ENCODE peak calls at places on chromosomes 11 and 22, in seven cellular contexts. I is fibroblast of villous mesenchyme, U is AG04450, Y is AG10803, M is H9, H is pancreas, R is GM13976. G is an unnamed sample.

GRCh38 chr11:6336293-6336692 is 16.0 kb upstream of the CAVIN3 start:
- DNase-seq in I (no peak), U (no peak), Y (no peak), M (no peak), H (no peak), R (no peak), G (no peak)

GRCh38 chr11:43919852-43920597 is 22.4 kb upstream of the C11orf96 start:
- DNase-seq in I (peak), U (peak), Y (no peak), M (no peak), H (no peak), R (no peak), G (no peak)

GRCh38 chr11:132054822-132055221 is 684.4 kb downstream of the NTM start:
- DNase-seq in I (peak), U (peak), Y (peak), M (no peak), H (no peak), R (no peak), G (peak)

GRCh38 chr11:117871784-117872183 is 4.7 kb downstream of the FXYD6 start:
- DNase-seq in I (no peak), U (no peak), Y (no peak), M (no peak), H (no peak), R (no peak), G (no peak)

GRCh38 chr11:113201055-113201818 is 113.1 kb upstream of the TTC12 start:
- DNase-seq in I (no peak), U (no peak), Y (no peak), M (peak), H (no peak), R (no peak), G (no peak)

GRCh38 chr11:60657880-60658279 is 41.5 kb upstream of the MS4A8 start:
- DNase-seq in I (no peak), U (no peak), Y (no peak), M (no peak), H (peak), R (no peak), G (no peak)

GRCh38 chr11:97888641-97889040 is 1132.1 kb upstream of the CNTN5 start:
- DNase-seq in I (no peak), U (no peak), Y (no peak), M (no peak), H (no peak), R (no peak), G (no peak)

GRCh38 chr11:13183094-13183825 is 94.3 kb upstream of the BMAL1 start:
- DNase-seq in I (peak), U (no peak), Y (peak), M (no peak), H (no peak), R (peak), G (peak)

GRCh38 chr11:44535201-44535980 is 30.1 kb upstream of the CD82 start:
- DNase-seq in I (no peak), U (no peak), Y (no peak), M (no peak), H (no peak), R (no peak), G (no peak)

GRCh38 chr11:49208006-49208721 is at the start of gene FOLH1:
- DNase-seq in I (no peak), U (no peak), Y (peak), M (peak), H (no peak), R (peak), G (no peak)

GRCh38 chr11:104372111-104372510 is 208.2 kb upstream of the PDGFD start:
- DNase-seq in I (no peak), U (no peak), Y (peak), M (no peak), H (no peak), R (no peak), G (no peak)

GRCh38 chr11:2392241-2392959 is 8.2 kb upstream of the TSSC4 start:
- DNase-seq in I (no peak), U (no peak), Y (no peak), M (no peak), H (peak), R (no peak), G (no peak)

GRCh38 chr11:82734120-82734479 is 436 bp upstream of the FAM181B start:
- DNase-seq in I (no peak), U (no peak), Y (no peak), M (no peak), H (no peak), R (no peak), G (no peak)

GRCh38 chr22:19177164-19178064 is 1.1 kb downstream of the SLC25A1 start:
- DNase-seq in I (no peak), U (no peak), Y (no peak), M (no peak), H (peak), R (no peak), G (no peak)

GRCh38 chr22:48639896-48640732 is 1187.6 kb downstream of the BRD1 start:
- DNase-seq in I (no peak), U (no peak), Y (no peak), M (no peak), H (peak), R (no peak), G (no peak)

GRCh38 chr11:113313601-113314000 is 782 bp upstream of the TTC12 start:
- DNase-seq in I (no peak), U (no peak), Y (no peak), M (no peak), H (no peak), R (no peak), G (no peak)

GRCh38 chr22:19800761-19801244 is 40.2 kb downstream of the TBX1 start:
- DNase-seq in I (peak), U (no peak), Y (peak), M (peak), H (no peak), R (no peak), G (peak)

GRCh38 chr11:117002639-117003305 is 95.5 kb downstream of the SIK3 start:
- DNase-seq in I (no peak), U (no peak), Y (no peak), M (no peak), H (no peak), R (no peak), G (no peak)

GRCh38 chr22:50308597-50308935 is 1.1 kb upstream of the PLXNB2 start:
- DNase-seq in I (peak), U (no peak), Y (peak), M (peak), H (peak), R (no peak), G (peak)

GRCh38 chr22:29218758-29219408 is 13.2 kb downstream of the EMID1 start:
- DNase-seq in I (no peak), U (no peak), Y (no peak), M (peak), H (no peak), R (no peak), G (no peak)

GRCh38 chr22:50299724-50300619 is 7.5 kb downstream of the PLXNB2 start:
- DNase-seq in I (no peak), U (no peak), Y (no peak), M (peak), H (peak), R (no peak), G (no peak)

GRCh38 chr22:29951675-29952413 is 68.9 kb downstream of the MTMR3 start:
- DNase-seq in I (no peak), U (no peak), Y (peak), M (no peak), H (no peak), R (no peak), G (no peak)

GRCh38 chr11:135036488-135037297 is 624.7 kb upstream of the B3GAT1 start:
- DNase-seq in I (no peak), U (no peak), Y (no peak), M (no peak), H (no peak), R (no peak), G (no peak)

GRCh38 chr11:130103296-130103814 is 33.7 kb downstream of the APLP2 start:
- DNase-seq in I (peak), U (peak), Y (peak), M (no peak), H (no peak), R (no peak), G (peak)

GRCh38 chr11:980438-981365 is 55.0 kb downstream of the AP2A2 start:
- DNase-seq in I (no peak), U (no peak), Y (peak), M (no peak), H (no peak), R (no peak), G (no peak)

GRCh38 chr11:66126808-66127555 is 56.9 kb downstream of the PACS1 start:
- DNase-seq in I (peak), U (no peak), Y (peak), M (peak), H (no peak), R (peak), G (peak)

GRCh38 chr11:23201936-23202522 is 341.8 kb upstream of the CCDC179 start:
- DNase-seq in I (no peak), U (no peak), Y (no peak), M (no peak), H (no peak), R (no peak), G (no peak)

GRCh38 chr11:73978576-73979086 is 4.0 kb downstream of the UCP2 start:
- DNase-seq in I (no peak), U (no peak), Y (peak), M (no peak), H (no peak), R (no peak), G (peak)

GRCh38 chr11:221998-222789 is 13.9 kb downstream of the SIRT3 start:
- DNase-seq in I (no peak), U (no peak), Y (no peak), M (no peak), H (no peak), R (peak), G (no peak)

GRCh38 chr22:20951932-20952380 is 15.1 kb upstream of the AIFM3 start:
- DNase-seq in I (no peak), U (no peak), Y (no peak), M (no peak), H (no peak), R (no peak), G (no peak)

GRCh38 chr11:47166368-47166767 is 10.3 kb downstream of the ARFGAP2 start:
- DNase-seq in I (no peak), U (no peak), Y (no peak), M (no peak), H (no peak), R (no peak), G (no peak)

GRCh38 chr11:119134389-119134978 is 13.1 kb downstream of the HINFP start:
- DNase-seq in I (no peak), U (no peak), Y (no peak), M (no peak), H (peak), R (no peak), G (no peak)

GRCh38 chr22:43867839-43868652 is 5.7 kb upstream of the SULT4A1 start:
- DNase-seq in I (peak), U (peak), Y (peak), M (peak), H (no peak), R (no peak), G (peak)

GRCh38 chr11:117226388-117227385 is 5.2 kb downstream of the PCSK7 start:
- DNase-seq in I (peak), U (no peak), Y (peak), M (peak), H (peak), R (peak), G (peak)

GRCh38 chr11:112321521-112322172 is 61.0 kb upstream of the PLET1 start:
- DNase-seq in I (peak), U (peak), Y (peak), M (peak), H (peak), R (no peak), G (peak)

GRCh38 chr22:27602390-27602789 is 199.2 kb downstream of the MN1 start:
- DNase-seq in I (no peak), U (no peak), Y (no peak), M (peak), H (no peak), R (no peak), G (no peak)

GRCh38 chr22:32850157-32850556 is 48.7 kb downstream of the TIMP3 start:
- DNase-seq in I (peak), U (no peak), Y (no peak), M (no peak), H (no peak), R (no peak), G (no peak)

GRCh38 chr22:46681010-46681409 is 57.0 kb downstream of the CERK start:
- DNase-seq in I (no peak), U (no peak), Y (no peak), M (no peak), H (no peak), R (peak), G (no peak)
- TF ChIP-seq CTCF in I (peak), U (peak), Y (no peak), M (no peak), H (peak), R (peak), G (peak)

DNA sequence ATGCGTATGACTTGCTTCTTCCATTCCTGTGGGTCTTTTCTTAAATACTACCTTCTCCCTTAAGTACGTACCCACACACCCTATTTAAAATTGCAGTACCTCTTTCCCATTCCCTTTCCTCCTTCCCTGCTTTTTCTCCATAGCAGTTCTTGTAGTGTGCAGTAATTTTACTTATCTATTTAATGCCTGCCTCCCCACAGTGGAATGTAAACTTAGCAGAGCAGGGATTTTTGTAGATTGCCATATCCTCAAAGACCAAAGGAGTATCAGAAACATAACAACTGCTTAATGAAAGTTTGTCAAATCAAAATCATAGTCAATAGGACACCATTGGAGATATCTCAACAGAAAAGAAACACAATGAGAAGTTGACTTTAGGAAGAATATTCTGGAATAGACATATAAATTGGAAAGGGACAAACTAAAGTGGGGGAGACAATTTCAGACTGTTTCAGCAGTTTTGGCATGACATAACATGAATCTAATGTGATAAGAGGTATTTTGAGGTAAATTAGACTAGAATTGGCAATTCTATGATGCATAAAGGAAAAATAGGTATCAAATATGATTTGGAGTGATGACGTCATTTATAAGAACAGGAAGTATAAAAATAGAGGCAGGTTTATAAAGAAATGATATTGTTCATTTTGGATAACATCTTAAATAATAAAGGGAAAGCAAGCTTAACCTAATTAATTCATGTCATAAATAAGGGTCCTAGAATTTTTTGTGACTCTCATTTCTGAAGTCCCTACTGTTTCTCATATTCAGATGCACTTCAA is 188.4 kb downstream of the SOX6 start:
- DNase-seq in I (peak), U (no peak), Y (no peak), M (no peak), H (no peak), R (no peak), G (no peak)
- TF ChIP-seq CTCF in I (no peak), U (no peak), Y (no peak), M (no peak), H (no peak), R (no peak), G (no peak)

GRCh38 chr11:121650520-121651266 is 197.9 kb upstream of the SORL1-AS1 start:
- DNase-seq in I (no peak), U (no peak), Y (no peak), M (no peak), H (no peak), R (peak), G (no peak)

GRCh38 chr11:121651267-121651625 is 198.5 kb upstream of the SORL1-AS1 start:
- DNase-seq in I (no peak), U (no peak), Y (no peak), M (no peak), H (no peak), R (no peak), G (no peak)

GRCh38 chr11:121645596-121645995 is 192.8 kb upstream of the SORL1-AS1 start:
- DNase-seq in I (no peak), U (no peak), Y (peak), M (no peak), H (no peak), R (no peak), G (peak)

GRCh38 chr11:121649798-121650197 is 197.0 kb upstream of the SORL1-AS1 start:
- DNase-seq in I (no peak), U (no peak), Y (no peak), M (no peak), H (no peak), R (no peak), G (no peak)

GRCh38 chr11:121648306-121648705 is 195.5 kb upstream of the SORL1-AS1 start:
- DNase-seq in I (no peak), U (no peak), Y (no peak), M (no peak), H (no peak), R (no peak), G (no peak)
- TF ChIP-seq CTCF in I (no peak), U (no peak), Y (no peak), M (peak), H (no peak), R (no peak), G (peak)

DNA sequence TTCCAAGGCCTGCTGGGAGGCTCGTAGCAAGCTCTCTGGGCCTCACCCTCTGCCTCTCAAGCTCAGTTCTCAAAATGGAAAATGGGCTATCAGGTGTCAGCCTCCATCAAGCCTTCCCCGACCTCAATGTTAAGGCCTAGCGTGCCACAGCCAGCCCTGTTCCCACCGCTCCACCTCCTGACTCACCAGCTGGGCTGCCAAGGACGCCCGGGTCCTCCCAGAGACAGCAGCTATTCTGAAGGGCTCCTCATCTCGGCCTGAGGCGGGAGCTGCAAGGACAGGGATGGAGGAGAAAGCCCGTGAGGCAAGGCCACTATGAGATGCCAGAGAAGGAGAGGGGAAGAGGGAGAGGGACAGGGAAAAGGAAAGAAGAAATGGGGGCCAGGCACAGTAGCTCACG is 19.9 kb downstream of the ARAP1 start:
- DNase-seq in I (no peak), U (no peak), Y (no peak), M (no peak), H (peak), R (no peak), G (no peak)
- TF ChIP-seq CTCF in I (no peak), U (no peak), Y (no peak), M (no peak), H (no peak), R (no peak), G (no peak)